ENCODE peak calls at places on chromosome 4, in five cellular contexts. X, C, J, W and L are unnamed samples.

GRCh38 chr4:6500481-6501135 is 28.2 kb upstream of the PPP2R2C start:
- DNase-seq in J (no peak), C (no peak), W (no peak), X (no peak), L (no peak)

GRCh38 chr4:54403700-54404453 is 174.8 kb downstream of the PDGFRA start:
- DNase-seq in J (no peak), C (peak; percentile 53), X (no peak), W (no peak), L (no peak)

GRCh38 chr4:48777739-48778138 is 2.3 kb downstream of the FRYL start:
- DNase-seq in J (no peak), X (no peak), W (no peak), C (no peak), L (no peak)

GRCh38 chr4:126223784-126224407 is 909.1 kb downstream of the FAT4 start:
- DNase-seq in W (peak; percentile 1), C (no peak), X (no peak), J (no peak), L (peak; percentile 29)

GRCh38 chr4:9999956-10000551 is 21.2 kb downstream of the SLC2A9 start:
- DNase-seq in C (no peak), X (no peak), J (no peak), W (no peak), L (no peak)

GRCh38 chr4:89653012-89653411 is 183.9 kb downstream of the SNCA start:
- DNase-seq in C (no peak), X (no peak), W (no peak), J (no peak), L (no peak)

GRCh38 chr4:150038335-150039076 is 39.7 kb upstream of the DCLK2 start:
- DNase-seq in J (no peak), X (peak; percentile 37), C (no peak), W (no peak), L (no peak)

GRCh38 chr4:74873545-74874295 is 59.2 kb upstream of the PARM1 start:
- DNase-seq in X (peak; percentile 58), J (no peak), W (no peak), C (no peak), L (no peak)

GRCh38 chr4:41189669-41190068 is 24.7 kb downstream of the APBB2 start:
- DNase-seq in J (no peak), W (no peak), C (no peak), X (no peak), L (no peak)

GRCh38 chr4:169968999-169969398 is 57.2 kb downstream of the MFAP3L start:
- DNase-seq in X (no peak), C (no peak), W (no peak), J (no peak), L (no peak)

GRCh38 chr4:48017108-48017527 is 546 bp downstream of the NIPAL1 start:
- DNase-seq in C (peak; percentile 57), W (no peak), X (no peak), J (no peak), L (peak; percentile 51)

GRCh38 chr4:73577371-73577770 is 42.9 kb downstream of the RASSF6 start:
- DNase-seq in W (no peak), C (no peak), J (no peak), X (no peak), L (no peak)

GRCh38 chr4:101501421-101501820 is 154.1 kb upstream of the PPP3CA start:
- DNase-seq in W (no peak), J (no peak), X (no peak), C (no peak), L (no peak)

GRCh38 chr4:113941836-113942235 is 37.6 kb downstream of the ARSJ start:
- DNase-seq in J (no peak), W (no peak), C (no peak), X (no peak), L (no peak)
- TF ChIP-seq SRF in J (no peak), W (no peak), C (no peak), X (no peak), L (no peak)

GRCh38 chr4:121252224-121252806 is 88.2 kb upstream of the TNIP3 start:
- DNase-seq in J (peak; percentile 25), W (peak; percentile 51), C (peak; percentile 70), X (no peak), L (peak; percentile 48)

GRCh38 chr4:121243476-121243875 is 79.4 kb upstream of the TNIP3 start:
- DNase-seq in W (no peak), C (no peak), X (no peak), J (no peak), L (no peak)

GRCh38 chr4:121246698-121247097 is 82.6 kb upstream of the TNIP3 start:
- DNase-seq in W (no peak), X (no peak), J (no peak), C (no peak), L (no peak)
- H2AFZ ChIP-seq in W (no peak overlapping the region), X (no peak overlapping the region), J (no peak overlapping the region), C (no peak overlapping the region), L (no peak overlapping the region)

GRCh38 chr4:84809946-84810345 is 156.5 kb downstream of the WDFY3 start:
- DNase-seq in C (no peak), W (no peak), X (no peak), J (no peak), L (no peak)

GRCh38 chr4:84808332-84808731 is 158.2 kb downstream of the WDFY3 start:
- DNase-seq in C (no peak), W (no peak), J (no peak), X (no peak), L (no peak)

GRCh38 chr4:84814100-84814750 is 152.3 kb downstream of the WDFY3 start:
- DNase-seq in J (no peak), X (no peak), C (no peak), W (peak; percentile 45), L (peak; percentile 60)
- TF ChIP-seq SRF in J (no peak), X (no peak), C (no peak), W (no peak), L (no peak)

GRCh38 chr4:38958453-38958852 is 73.8 kb downstream of the TMEM156 start:
- DNase-seq in J (no peak), X (no peak), W (no peak), C (no peak), L (no peak)

GRCh38 chr4:38957947-38958346 is 74.3 kb downstream of the TMEM156 start:
- DNase-seq in C (no peak), J (no peak), W (no peak), X (no peak), L (no peak)

GRCh38 chr4:38951598-38951997 is 80.6 kb downstream of the TMEM156 start:
- DNase-seq in W (no peak), J (no peak), C (no peak), X (no peak), L (no peak)

GRCh38 chr4:38957239-38957815 is 74.9 kb downstream of the TMEM156 start:
- DNase-seq in W (no peak), X (no peak), C (no peak), J (no peak), L (no peak)

DNA sequence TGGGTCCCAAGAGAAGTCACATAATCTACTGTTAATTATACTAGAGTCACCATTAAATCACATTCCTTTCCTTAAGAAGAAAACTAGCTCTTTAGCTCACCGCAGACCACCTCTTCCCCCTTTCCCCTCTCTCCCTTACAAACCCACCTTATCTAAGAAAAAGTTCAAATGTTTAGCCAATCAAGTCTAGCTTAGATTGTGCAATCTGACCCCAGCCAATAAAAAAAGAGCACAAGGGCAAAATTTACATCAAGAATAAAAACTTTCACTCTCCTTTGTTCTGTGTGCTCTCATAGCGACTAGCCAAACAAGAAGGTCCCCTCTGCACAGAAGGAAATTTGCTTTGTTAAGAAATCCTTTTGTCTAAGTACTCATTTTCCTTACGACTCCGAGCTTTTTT is 76.3 kb downstream of the TMEM156 start:
- DNase-seq in C (no peak), X (no peak), J (no peak), W (no peak), L (no peak)
- H2AFZ ChIP-seq in C (no peak overlapping the region), X (no peak overlapping the region), J (peak overlapping the region; percentile 49), W (no peak overlapping the region), L (no peak overlapping the region)

GRCh38 chr4:3331511-3332394 is 38.9 kb downstream of the RGS12 start:
- DNase-seq in C (no peak), X (no peak), W (no peak), J (no peak), L (no peak)

GRCh38 chr4:3330682-3331081 is 37.9 kb downstream of the RGS12 start:
- DNase-seq in W (no peak), X (no peak), C (no peak), J (no peak), L (no peak)

GRCh38 chr4:3329887-3330286 is 37.1 kb downstream of the RGS12 start:
- DNase-seq in J (no peak), X (no peak), C (no peak), W (no peak), L (no peak)

GRCh38 chr4:3334316-3334715 is 41.5 kb downstream of the RGS12 start:
- DNase-seq in W (no peak), J (no peak), C (no peak), X (no peak), L (no peak)

GRCh38 chr4:3332498-3332897 is 39.7 kb downstream of the RGS12 start:
- DNase-seq in C (no peak), W (no peak), X (no peak), J (no peak), L (no peak)
- TF ChIP-seq SRF in C (no peak), W (no peak), X (no peak), J (no peak), L (no peak)

GRCh38 chr4:62670509-62670908 is 1470.4 kb downstream of the ADGRL3 start:
- DNase-seq in X (no peak), W (no peak), C (no peak), J (no peak), L (no peak)
- H2AFZ ChIP-seq in X (no peak overlapping the region), W (no peak overlapping the region), C (no peak overlapping the region), J (peak overlapping the region; percentile 59), L (no peak overlapping the region)

DNA sequence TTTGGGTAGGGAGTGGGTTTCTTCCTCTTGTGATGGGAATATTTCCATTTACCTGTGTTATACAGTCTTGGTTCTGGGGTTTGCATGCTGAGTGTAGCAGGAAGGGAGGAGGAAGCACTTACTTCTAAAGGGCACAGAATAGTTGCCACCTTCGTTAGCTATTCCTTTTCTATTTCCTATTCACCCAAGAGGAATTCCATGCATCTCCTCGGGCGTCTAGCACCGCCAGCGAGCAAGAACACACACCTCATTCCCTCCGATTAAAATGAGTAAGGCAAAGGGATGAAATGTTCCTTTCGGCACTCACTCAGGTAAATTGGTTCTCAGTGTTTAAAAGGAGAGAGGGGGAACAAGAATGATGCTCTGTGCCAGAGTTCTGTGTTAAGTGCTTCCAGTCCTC is 351.3 kb downstream of the PTTG2 start:
- DNase-seq in C (no peak), W (no peak), J (no peak), X (no peak), L (no peak)
- TF ChIP-seq SRF in C (no peak), W (no peak), J (no peak), X (no peak), L (no peak)